ENCODE peak calls at places on chromosome 17, in six cellular contexts. L is IMR-90, Z is lower lobe of right lung, N is ovary, J is tibial nerve, D is testis. G is an unnamed sample. For H3K4me1, the result is how much of the 10 kb centered on the place peaks cover.

GRCh38 chr17:6470146-6470718 is 26.0 kb downstream of the PIMREG start:
- DNase-seq in L (no peak), Z (peak), N (no peak), D (no peak), J (no peak), G (no peak)

GRCh38 chr17:41551370-41551769 is 20.5 kb downstream of the KRT9 start:
- DNase-seq in N (no peak), L (peak), J (no peak), Z (no peak), D (no peak), G (no peak)

GRCh38 chr17:46991618-46992017 is 12.6 kb upstream of the RPRML start:
- DNase-seq in D (no peak), Z (no peak), L (no peak), J (no peak), N (no peak), G (no peak)

GRCh38 chr17:70869402-70870085 is 700.2 kb downstream of the KCNJ2 start:
- DNase-seq in N (no peak), D (no peak), J (no peak), L (no peak), Z (no peak), G (peak)

GRCh38 chr17:43547659-43548256 is 1.6 kb upstream of the ETV4 start:
- DNase-seq in D (no peak), Z (no peak), J (no peak), N (no peak), L (no peak), G (no peak)

GRCh38 chr17:66200685-66201092 is 8.8 kb upstream of the CEP112 start:
- DNase-seq in N (no peak), L (peak), D (peak), J (no peak), Z (no peak), G (no peak)

GRCh38 chr17:29791336-29791735 is 138.7 kb downstream of the SSH2 start:
- DNase-seq in L (no peak), J (no peak), D (no peak), N (no peak), Z (no peak), G (no peak)

GRCh38 chr17:2695961-2696760 is 15.4 kb downstream of the CLUH start:
- DNase-seq in D (peak), J (no peak), Z (peak), L (no peak), N (no peak), G (no peak)

GRCh38 chr17:39014795-39015545 is 47.8 kb upstream of the FBXO47 start:
- DNase-seq in N (no peak), L (no peak), D (no peak), J (no peak), Z (peak), G (no peak)

GRCh38 chr17:81527591-81528383 is at the start of gene FSCN2:
- DNase-seq in N (no peak), J (no peak), D (no peak), L (no peak), Z (peak), G (no peak)

GRCh38 chr17:11991461-11991860 is 5.8 kb downstream of the ZNF18 start:
- DNase-seq in N (no peak), L (no peak), Z (no peak), J (no peak), D (no peak), G (peak)

GRCh38 chr17:11990363-11990983 is 6.8 kb downstream of the ZNF18 start:
- DNase-seq in N (no peak), J (no peak), D (no peak), L (no peak), Z (no peak), G (no peak)

GRCh38 chr17:11981862-11982261 is 15.4 kb downstream of the ZNF18 start:
- DNase-seq in Z (no peak), L (no peak), J (no peak), D (no peak), N (no peak), G (no peak)

GRCh38 chr17:11986939-11987329 is 10.3 kb downstream of the ZNF18 start:
- DNase-seq in L (peak), Z (no peak), J (no peak), D (no peak), N (no peak), G (no peak)

DNA sequence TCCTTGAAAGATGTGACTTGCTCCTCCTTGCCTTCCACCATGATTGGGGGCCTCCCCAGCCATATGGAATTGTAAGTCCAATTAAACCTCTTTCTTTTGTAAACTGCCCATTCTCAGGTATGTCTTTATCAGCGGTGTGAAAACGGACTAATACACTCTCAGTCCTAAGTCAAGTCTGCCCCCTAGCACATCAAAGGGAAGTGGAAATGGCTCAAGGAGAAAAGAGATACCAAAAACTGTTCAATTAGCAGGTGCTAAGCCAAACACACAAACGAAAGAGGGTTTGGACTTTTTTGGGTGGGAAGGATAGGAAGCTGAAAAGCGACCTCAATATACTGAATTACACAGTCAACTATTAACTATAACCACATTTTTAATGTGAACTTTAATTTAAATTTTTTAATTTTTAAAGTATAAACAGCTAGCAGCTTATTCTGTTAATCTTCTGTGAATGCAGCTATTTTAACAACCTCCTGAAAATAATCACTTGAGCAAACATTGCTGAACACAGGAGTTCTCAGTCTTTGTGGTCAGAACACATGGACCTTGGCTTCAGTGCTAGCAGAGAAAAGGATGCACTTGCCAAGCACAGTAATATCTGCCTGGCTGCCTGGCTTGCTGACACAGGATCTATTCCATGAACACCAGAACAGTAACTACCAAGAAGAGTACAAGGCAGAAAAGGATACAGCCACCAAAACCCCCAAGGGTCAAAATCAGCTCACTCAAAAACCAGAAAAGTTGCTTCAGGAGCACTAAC is 10.9 kb downstream of the ZNF18 start:
- DNase-seq in L (no peak), D (peak), J (peak), Z (no peak), N (no peak), G (no peak)
- H3K4me3 ChIP-seq in L (no peak), D (no peak), J (no peak), Z (no peak), N (no peak), G (no peak)

DNA sequence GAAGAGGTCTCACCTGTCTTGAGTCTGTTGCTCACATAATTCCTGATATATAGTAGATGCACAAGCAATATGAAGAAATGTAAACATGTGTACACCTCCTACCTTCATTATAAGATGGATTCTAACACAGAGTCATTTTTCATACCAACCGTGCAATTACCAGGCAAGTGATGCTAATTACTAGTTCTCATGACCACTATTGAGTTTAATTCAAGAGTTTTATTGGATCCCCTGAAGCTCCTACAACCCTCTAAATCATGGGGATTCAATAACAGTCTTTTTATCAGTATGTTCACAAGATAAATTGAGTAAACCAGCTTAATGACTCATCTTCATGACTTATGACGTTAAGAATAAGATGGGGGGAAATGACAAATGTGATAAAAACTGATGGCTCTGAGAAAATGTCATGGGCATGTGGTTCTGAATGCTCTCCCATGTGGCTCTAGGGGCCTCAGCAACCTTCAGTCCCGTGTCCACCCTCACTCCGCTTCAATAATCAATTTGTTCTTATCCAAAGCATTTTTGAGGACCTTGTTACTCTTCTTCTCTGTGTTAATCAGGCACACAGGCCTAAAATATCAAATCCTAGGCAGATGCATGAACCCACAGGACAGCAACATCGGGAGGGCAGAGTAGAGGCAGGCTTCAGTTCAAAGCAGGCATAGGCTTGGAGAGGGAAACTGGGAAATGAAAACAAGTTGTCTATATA is 42.8 kb downstream of the PRAC1 start:
- DNase-seq in Z (no peak), N (no peak), L (no peak), J (no peak), D (no peak), G (no peak)
- H3K4me1 ChIP-seq in Z (under half), N (under half), L (under half), J (under half), D (under half), G (under half)

GRCh38 chr17:37485938-37486570 is 3.6 kb upstream of the DUSP14 start:
- DNase-seq in J (no peak), D (no peak), Z (no peak), N (no peak), L (no peak), G (no peak)

GRCh38 chr17:37488607-37489196 is 989 bp upstream of the DUSP14 start:
- DNase-seq in N (peak), Z (peak), J (peak), D (peak), L (peak), G (no peak)

GRCh38 chr17:37489197-37490001 is at the start of gene DUSP14:
- DNase-seq in L (peak), J (peak), D (peak), N (peak), Z (peak), G (no peak)

GRCh38 chr17:37490022-37490587 is 414 bp downstream of the DUSP14 start:
- DNase-seq in Z (peak), L (peak), N (peak), J (peak), D (peak), G (no peak)

DNA sequence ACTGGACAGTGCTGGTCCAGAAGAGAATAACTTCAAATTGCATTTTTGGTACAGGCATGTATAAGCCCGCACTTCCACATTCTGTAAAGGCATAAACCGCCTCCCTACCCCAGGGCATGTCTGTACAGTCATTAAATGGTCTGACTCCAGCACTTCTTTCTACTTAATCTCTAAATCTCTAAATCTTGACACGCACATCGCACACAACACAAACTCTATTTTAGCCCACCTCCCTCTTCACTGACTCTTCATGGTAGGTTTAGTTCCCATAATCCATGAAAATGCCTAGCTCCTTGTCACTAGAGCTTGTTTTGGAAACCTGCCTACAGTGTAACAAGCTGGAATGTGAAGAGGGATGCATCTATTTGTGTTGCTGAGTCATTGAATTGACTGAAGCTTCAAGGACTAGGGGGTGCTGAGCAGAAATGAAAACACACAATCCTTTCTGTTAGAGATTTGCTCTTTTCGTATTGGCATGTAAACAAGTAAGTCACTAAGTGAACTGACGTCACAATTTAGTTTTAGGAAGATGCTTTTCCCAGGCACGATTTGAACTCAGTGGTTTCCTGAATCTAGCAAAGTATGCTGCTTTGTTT is 1.6 kb upstream of the DUSP14 start:
- DNase-seq in D (no peak), J (no peak), L (peak), Z (no peak), N (no peak), G (no peak)
- H3K27ac ChIP-seq in D (no peak), J (peak), L (peak), Z (peak), N (no peak), G (no peak)

GRCh38 chr17:58332720-58333395 is 4.3 kb upstream of the TSPOAP1 start:
- DNase-seq in Z (no peak), D (no peak), L (no peak), N (no peak), J (no peak), G (no peak)

GRCh38 chr17:58334661-58335060 is 6.1 kb upstream of the TSPOAP1 start:
- DNase-seq in J (no peak), D (no peak), N (no peak), L (no peak), Z (peak), G (no peak)

GRCh38 chr17:58331815-58332719 is 3.5 kb upstream of the TSPOAP1 start:
- DNase-seq in L (no peak), N (no peak), Z (peak), J (peak), D (peak), G (no peak)

GRCh38 chr17:58335061-58335731 is 6.6 kb upstream of the TSPOAP1 start:
- DNase-seq in D (peak), Z (peak), N (no peak), L (no peak), J (no peak), G (no peak)

DNA sequence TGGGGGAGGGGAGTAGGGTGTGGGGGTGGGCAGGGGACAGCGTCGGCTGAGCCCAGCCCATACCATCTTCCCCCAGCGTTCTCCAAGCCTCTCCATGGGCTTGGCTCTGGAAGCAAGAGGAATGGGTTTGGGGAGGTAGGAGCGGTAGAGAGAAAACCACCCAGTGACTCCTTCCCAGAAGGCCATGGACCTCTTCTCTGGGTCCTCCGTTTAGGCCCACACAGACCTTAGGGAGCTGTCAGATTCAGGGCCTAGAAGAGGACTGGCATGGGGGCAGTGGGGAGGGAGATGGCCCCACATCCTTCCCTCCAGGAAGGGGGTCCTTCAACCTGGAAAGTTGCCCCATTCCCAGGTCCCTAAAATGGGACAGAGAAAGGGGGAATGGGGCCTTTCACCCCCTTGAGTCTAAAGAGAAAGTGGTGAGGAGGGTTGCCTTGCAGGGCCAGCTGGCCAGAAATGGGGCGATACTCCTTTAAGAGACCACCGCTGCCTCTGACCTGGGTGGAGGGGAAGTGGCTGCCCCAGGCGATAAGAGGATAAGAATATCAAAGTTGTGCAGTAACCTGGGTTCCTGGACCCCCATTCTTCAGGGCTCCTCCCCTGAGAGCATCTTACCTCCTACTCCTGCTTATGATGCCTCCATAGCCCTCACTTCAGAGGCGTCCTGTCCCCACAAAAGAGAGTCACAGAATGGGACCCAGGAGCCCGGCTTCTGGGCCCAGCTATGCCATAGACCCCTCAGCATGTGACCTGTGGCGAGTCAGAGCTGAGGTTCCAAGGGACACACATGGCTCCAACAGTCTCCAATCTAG is 5.0 kb upstream of the TSPOAP1 start:
- DNase-seq in L (no peak), D (no peak), N (no peak), J (no peak), Z (peak), G (no peak)
- H3K4me3 ChIP-seq in L (no peak), D (no peak), N (no peak), J (no peak), Z (peak), G (no peak)

DNA sequence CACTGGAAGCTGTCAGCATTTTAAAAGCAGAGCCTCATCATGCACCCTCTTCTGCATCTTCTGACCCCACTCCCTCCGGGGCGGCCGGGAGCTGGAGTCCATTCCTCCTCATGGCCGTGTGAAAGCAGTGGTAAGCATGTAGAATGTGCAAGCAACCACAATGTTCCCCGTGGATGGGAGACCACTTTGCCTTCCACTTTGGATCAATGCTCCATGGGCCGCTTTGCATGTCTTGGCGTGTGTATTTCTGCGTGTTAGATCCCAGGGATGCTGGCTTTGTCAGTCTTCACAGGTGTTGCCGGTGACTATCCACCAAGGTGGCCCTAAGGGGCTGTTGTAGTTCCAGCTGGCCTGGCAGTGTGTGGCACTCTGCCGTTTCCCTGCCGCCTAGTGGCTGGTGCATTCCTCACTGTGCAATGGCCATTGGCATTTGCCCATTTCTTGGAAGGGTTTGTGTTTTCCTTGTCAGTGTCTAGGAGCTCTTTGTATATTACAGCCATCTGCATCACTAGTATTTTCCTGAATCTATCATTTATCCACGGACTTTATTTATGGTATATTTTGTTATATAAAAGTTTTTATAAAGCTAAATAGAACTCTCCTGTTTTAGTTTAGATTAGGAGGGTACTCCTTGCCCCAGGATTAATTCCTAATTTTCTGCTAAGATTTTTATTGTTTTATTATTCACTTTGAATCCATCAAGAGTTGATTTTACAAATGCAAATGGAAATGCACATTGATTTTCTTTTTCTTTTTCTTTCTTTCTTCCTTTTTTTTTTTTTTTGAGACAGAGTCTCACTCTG is 5.8 kb upstream of the ALDH3A1 start:
- DNase-seq in D (no peak), N (no peak), L (no peak), J (no peak), Z (peak), G (no peak)
- H3K4me1 ChIP-seq in D (under half), N (under half), L (under half), J (under half), Z (under half), G (under half)

GRCh38 chr17:67414130-67414529 is 37.0 kb downstream of the PITPNC1 start:
- DNase-seq in D (no peak), Z (no peak), L (no peak), J (no peak), N (no peak), G (no peak)
- H3K27ac ChIP-seq in D (no peak), Z (no peak), L (no peak), J (no peak), N (no peak), G (no peak)

GRCh38 chr17:57954421-57955182 is 610 bp downstream of the CUEDC1 start:
- DNase-seq in L (peak), N (peak), D (peak), J (peak), Z (peak), G (no peak)
- H3K4me3 ChIP-seq in L (peak), N (peak), D (peak), J (peak), Z (peak), G (peak)

GRCh38 chr17:61405047-61405685 is 5.5 kb downstream of the TBX2 start:
- DNase-seq in Z (peak), J (peak), N (peak), L (peak), D (no peak), G (no peak)

GRCh38 chr17:61407211-61407911 is 7.7 kb downstream of the TBX2 start:
- DNase-seq in D (no peak), Z (no peak), N (no peak), L (peak), J (peak), G (no peak)

GRCh38 chr17:61405686-61406542 is 6.3 kb downstream of the TBX2 start:
- DNase-seq in D (no peak), J (peak), N (no peak), L (peak), Z (peak), G (no peak)

GRCh38 chr17:61406871-61407210 is 7.2 kb downstream of the TBX2 start:
- DNase-seq in L (no peak), D (no peak), N (no peak), Z (no peak), J (no peak), G (no peak)

DNA sequence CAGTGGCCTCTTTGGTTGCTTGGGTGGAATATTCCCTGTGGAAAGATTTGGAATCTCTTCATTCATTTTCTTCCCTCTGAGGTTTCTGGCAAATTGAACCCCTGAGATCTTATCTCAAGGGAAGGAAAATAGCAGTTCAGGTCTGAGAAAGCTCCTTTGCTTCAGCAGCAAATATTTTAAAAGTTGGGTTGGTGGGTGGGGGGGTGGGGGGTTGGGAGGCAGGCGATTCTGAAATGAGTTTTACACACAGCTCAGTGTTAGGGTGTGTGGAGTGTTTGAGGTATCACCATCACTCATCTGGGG is 6.9 kb downstream of the TBX2 start:
- DNase-seq in L (no peak), D (no peak), Z (no peak), N (no peak), J (no peak), G (no peak)
- H3K4me1 ChIP-seq in L (under half), D (under half), Z (half or more), N (under half), J (under half), G (under half)